ENCODE peak calls at places on chromosomes 6 and 20, in eight cellular contexts. C, A, U, X, K, H, P and R are unnamed samples.

GRCh38 chr6:12958052-12958706 is 241.6 kb downstream of the PHACTR1 start:
- DNase-seq in H (no peak), C (no peak), P (peak; percentile 51), X (peak; percentile 6), K (no peak), U (no peak), A (no peak), R (no peak)

GRCh38 chr6:44133003-44133931 is 5.9 kb downstream of the TMEM63B start:
- DNase-seq in U (no peak), K (no peak), A (peak; percentile 15), X (peak; percentile 81), P (peak; percentile 56), H (no peak), C (peak; percentile 39), R (no peak)

GRCh38 chr6:131136021-131136847 is 967 bp downstream of the AKAP7 start:
- DNase-seq in K (no peak), P (peak; percentile 9), A (no peak), U (no peak), X (peak; percentile 32), H (no peak), C (peak; percentile 67), R (no peak)

GRCh38 chr6:54491431-54491830 is 183.2 kb downstream of the TINAG start:
- DNase-seq in P (no peak), K (no peak), H (no peak), A (no peak), U (no peak), X (peak; percentile 11), C (no peak), R (no peak)

GRCh38 chr6:119575721-119576120 is 226.2 kb upstream of the MAN1A1 start:
- DNase-seq in U (no peak), A (no peak), C (peak; percentile 9), H (no peak), X (no peak), K (no peak), P (peak; percentile 87), R (peak; percentile 84)

GRCh38 chr6:140486468-140487361 is 1112.3 kb upstream of the CITED2 start:
- DNase-seq in P (peak; percentile 21), U (no peak), K (no peak), C (no peak), X (no peak), A (no peak), H (no peak), R (no peak)

GRCh38 chr6:161095916-161096315 is 104.3 kb downstream of the MAP3K4 start:
- DNase-seq in U (no peak), H (no peak), K (no peak), A (no peak), X (no peak), P (no peak), C (no peak), R (no peak)

GRCh38 chr6:51001399-51001798 is 182.7 kb downstream of the TFAP2B start:
- DNase-seq in P (no peak), U (no peak), A (no peak), C (no peak), H (no peak), X (no peak), K (no peak), R (no peak)

GRCh38 chr6:36853325-36853724 is 14.1 kb upstream of the CPNE5 start:
- DNase-seq in X (peak; percentile 51), U (no peak), P (peak; percentile 90), H (no peak), A (no peak), C (peak; percentile 93), K (no peak), R (no peak)

GRCh38 chr6:52115891-52116604 is 28.6 kb upstream of the PKHD1 start:
- DNase-seq in X (peak; percentile 63), A (no peak), U (no peak), K (no peak), C (no peak), H (no peak), P (no peak), R (no peak)

GRCh38 chr6:86122086-86122485 is 479.4 kb upstream of the SYNCRIP start:
- DNase-seq in P (no peak), U (no peak), K (no peak), C (no peak), H (no peak), X (no peak), A (no peak), R (no peak)

GRCh38 chr6:1552296-1552761 is 57.4 kb upstream of the FOXC1 start:
- DNase-seq in H (peak; percentile 4), U (no peak), P (no peak), C (peak; percentile 55), A (peak; percentile 33), K (no peak), X (no peak), R (peak; percentile 27)

GRCh38 chr20:62376112-62377063 is 9.3 kb upstream of the LAMA5 start:
- DNase-seq in X (peak; percentile 91), K (no peak), A (no peak), U (no peak), H (no peak), P (peak; percentile 83), C (peak; percentile 52), R (no peak)

GRCh38 chr20:33744773-33745385 is 13.1 kb downstream of the ZNF341 start:
- DNase-seq in C (no peak), U (no peak), K (no peak), A (no peak), X (no peak), H (no peak), P (no peak), R (no peak)

GRCh38 chr6:133890941-133891813 is 2.3 kb downstream of the TCF21 start:
- DNase-seq in A (no peak), C (peak; percentile 81), X (peak; percentile 39), K (no peak), H (no peak), P (peak; percentile 66), U (no peak), R (peak; percentile 8)

GRCh38 chr6:20652691-20653479 is 118.6 kb downstream of the CDKAL1 start:
- DNase-seq in A (no peak), H (no peak), U (no peak), C (peak; percentile 59), X (peak; percentile 12), K (no peak), P (peak; percentile 72), R (no peak)
- H3K4me2 ChIP-seq in A (peak overlapping the region; percentile 74), H (no peak overlapping the region), U (no peak overlapping the region), C (no peak overlapping the region), X (peak overlapping the region; percentile 50), K (no peak overlapping the region), P (peak overlapping the region; percentile 42), R (no peak overlapping the region)

GRCh38 chr6:31930962-31931361 is 3.4 kb downstream of the C2 start:
- DNase-seq in K (no peak), P (no peak), A (no peak), C (no peak), H (no peak), X (no peak), U (no peak), R (no peak)

GRCh38 chr6:31928672-31928939 is 1.1 kb downstream of the C2 start:
- DNase-seq in H (no peak), P (no peak), A (no peak), X (no peak), C (no peak), K (no peak), U (no peak), R (no peak)

GRCh38 chr6:31927868-31928671 is 553 bp downstream of the C2 start:
- DNase-seq in A (no peak), C (no peak), X (no peak), U (no peak), H (no peak), P (no peak), K (no peak), R (no peak)

GRCh38 chr6:31922942-31923341 is 4.6 kb upstream of the C2 start:
- DNase-seq in X (no peak), K (peak; percentile 35), U (no peak), H (peak; percentile 59), C (no peak), P (no peak), A (peak; percentile 42), R (no peak)

GRCh38 chr6:31927242-31927867 is at the start of gene C2:
- DNase-seq in U (no peak), P (no peak), C (no peak), A (no peak), H (no peak), K (no peak), X (no peak), R (no peak)
- H3K27ac ChIP-seq in U (no peak within 1 kb of the TSS), P (no peak within 1 kb of the TSS), C (no peak within 1 kb of the TSS), A (no peak within 1 kb of the TSS), H (no peak within 1 kb of the TSS), K (no peak within 1 kb of the TSS), X (peak within 1 kb of the TSS; percentile 22), R (no peak within 1 kb of the TSS)

GRCh38 chr6:63507096-63507495 is 65.2 kb upstream of the LOC128125822 start:
- DNase-seq in X (no peak), P (no peak), A (no peak), U (no peak), K (no peak), C (no peak), H (no peak), R (no peak)

GRCh38 chr6:63514488-63515173 is 57.6 kb upstream of the LOC128125822 start:
- DNase-seq in C (no peak), P (no peak), U (no peak), X (no peak), A (no peak), H (no peak), K (no peak), R (no peak)

GRCh38 chr6:63509652-63510352 is 62.5 kb upstream of the LOC128125822 start:
- DNase-seq in K (no peak), U (no peak), A (no peak), P (peak; percentile 92), X (peak; percentile 81), C (peak; percentile 62), H (no peak), R (no peak)

GRCh38 chr6:63510353-63510686 is 62.0 kb upstream of the LOC128125822 start:
- DNase-seq in X (no peak), U (no peak), H (no peak), C (no peak), P (no peak), A (no peak), K (no peak), R (no peak)

GRCh38 chr6:63510786-63511185 is 61.5 kb upstream of the LOC128125822 start:
- DNase-seq in U (no peak), C (no peak), P (no peak), A (no peak), K (no peak), X (no peak), H (no peak), R (no peak)
- H3K4me2 ChIP-seq in U (no peak overlapping the region), C (no peak overlapping the region), P (no peak overlapping the region), A (peak overlapping the region; percentile 17), K (no peak overlapping the region), X (peak overlapping the region; percentile 3), H (no peak overlapping the region), R (no peak overlapping the region)

GRCh38 chr20:63828545-63828944 is 2.5 kb downstream of the ZBTB46 start:
- DNase-seq in H (no peak), A (no peak), C (no peak), P (no peak), U (no peak), X (no peak), K (no peak), R (no peak)

GRCh38 chr20:63828951-63829350 is 2.1 kb downstream of the ZBTB46 start:
- DNase-seq in C (no peak), X (no peak), K (no peak), H (no peak), U (no peak), P (no peak), A (no peak), R (no peak)

GRCh38 chr20:63829598-63829942 is 1.5 kb downstream of the ZBTB46 start:
- DNase-seq in X (no peak), U (no peak), A (no peak), H (no peak), P (no peak), C (peak; percentile 26), K (no peak), R (no peak)

GRCh38 chr20:63830821-63831593 is at the start of gene ZBTB46:
- DNase-seq in P (peak; percentile 53), C (peak; percentile 42), X (peak; percentile 84), A (no peak), H (peak; percentile 71), U (no peak), K (peak; percentile 40), R (peak; percentile 53)

GRCh38 chr20:63829943-63830820 is 882 bp downstream of the ZBTB46 start:
- DNase-seq in A (no peak), P (peak; percentile 54), H (no peak), X (peak; percentile 38), U (no peak), C (peak; percentile 31), K (no peak), R (no peak)
- H3K27ac ChIP-seq in A (peak overlapping the region; percentile 18), P (no peak overlapping the region), H (no peak overlapping the region), X (no peak overlapping the region), U (no peak overlapping the region), C (no peak overlapping the region), K (no peak overlapping the region), R (no peak overlapping the region)